ENCODE peak calls at places on chromosome 12, in seven cellular contexts. One of them, this sample, is unnamed.

GRCh38 chr12:30792648-30793499 is 38.1 kb upstream of the CAPRIN2 start:
- DNase-seq in K562: no peak
- DNase-seq in HepG2: peak; percentile 18
- DNase-seq in endothelial cell of umbilical vein: peak; percentile 31
- DNase-seq in SK-N-SH: no peak
- DNase-seq in H1: no peak
- DNase-seq in GM12878: no peak
- DNase-seq in this sample: peak; percentile 45

GRCh38 chr12:12070674-12071661 is at the start of gene BCL2L14:
- DNase-seq in H1: no peak
- DNase-seq in K562: no peak
- DNase-seq in GM12878: peak; percentile 36
- DNase-seq in HepG2: peak; percentile 59
- DNase-seq in endothelial cell of umbilical vein: no peak
- DNase-seq in SK-N-SH: no peak
- DNase-seq in this sample: no peak

GRCh38 chr12:124543052-124543590 is 24.3 kb downstream of the NCOR2 start:
- DNase-seq in SK-N-SH: peak; percentile 86
- DNase-seq in HepG2: no peak
- DNase-seq in endothelial cell of umbilical vein: no peak
- DNase-seq in GM12878: no peak
- DNase-seq in H1: no peak
- DNase-seq in K562: no peak
- DNase-seq in this sample: no peak

GRCh38 chr12:53427905-53428594 is 4.4 kb downstream of the AMHR2 start:
- DNase-seq in endothelial cell of umbilical vein: no peak
- DNase-seq in H1: no peak
- DNase-seq in GM12878: no peak
- DNase-seq in K562: peak; percentile 38
- DNase-seq in SK-N-SH: no peak
- DNase-seq in HepG2: no peak
- DNase-seq in this sample: peak; percentile 80

GRCh38 chr12:84497819-84498218 is 414.8 kb downstream of the SLC6A15 start:
- DNase-seq in GM12878: no peak
- DNase-seq in SK-N-SH: no peak
- DNase-seq in endothelial cell of umbilical vein: peak; percentile 7
- DNase-seq in K562: no peak
- DNase-seq in H1: no peak
- DNase-seq in HepG2: peak; percentile 15
- DNase-seq in this sample: peak; percentile 16

GRCh38 chr12:848519-849191 is 96.3 kb downstream of the WNK1 start:
- DNase-seq in H1: no peak
- DNase-seq in SK-N-SH: no peak
- DNase-seq in GM12878: no peak
- DNase-seq in K562: no peak
- DNase-seq in HepG2: no peak
- DNase-seq in endothelial cell of umbilical vein: peak; percentile 23
- DNase-seq in this sample: no peak

GRCh38 chr12:1201030-1201429 is 210.0 kb downstream of the ERC1 start:
- DNase-seq in GM12878: no peak
- DNase-seq in K562: no peak
- DNase-seq in endothelial cell of umbilical vein: no peak
- DNase-seq in SK-N-SH: no peak
- DNase-seq in HepG2: no peak
- DNase-seq in H1: no peak
- DNase-seq in this sample: no peak

GRCh38 chr12:82866227-82866803 is 179.6 kb downstream of the TMTC2 start:
- DNase-seq in endothelial cell of umbilical vein: no peak
- DNase-seq in K562: no peak
- DNase-seq in SK-N-SH: no peak
- DNase-seq in GM12878: no peak
- DNase-seq in HepG2: no peak
- DNase-seq in H1: no peak
- DNase-seq in this sample: no peak

GRCh38 chr12:54262403-54262925 is 17.5 kb downstream of the CBX5 start:
- DNase-seq in endothelial cell of umbilical vein: peak; percentile 54
- DNase-seq in SK-N-SH: no peak
- DNase-seq in HepG2: no peak
- DNase-seq in K562: peak; percentile 74
- DNase-seq in GM12878: no peak
- DNase-seq in H1: no peak
- DNase-seq in this sample: no peak

GRCh38 chr12:127363392-127363791 is 903.6 kb upstream of the TMEM132C start:
- DNase-seq in SK-N-SH: no peak
- DNase-seq in endothelial cell of umbilical vein: no peak
- DNase-seq in GM12878: no peak
- DNase-seq in H1: no peak
- DNase-seq in HepG2: no peak
- DNase-seq in K562: peak; percentile 47
- DNase-seq in this sample: peak; percentile 22

GRCh38 chr12:30877110-30877875 is 49.3 kb upstream of the TSPAN11 start:
- DNase-seq in GM12878: no peak
- DNase-seq in endothelial cell of umbilical vein: no peak
- DNase-seq in HepG2: no peak
- DNase-seq in H1: no peak
- DNase-seq in K562: no peak
- DNase-seq in SK-N-SH: no peak
- DNase-seq in this sample: no peak

GRCh38 chr12:101782544-101782855 is 43.2 kb upstream of the SYCP3 start:
- DNase-seq in endothelial cell of umbilical vein: no peak
- DNase-seq in H1: no peak
- DNase-seq in GM12878: no peak
- DNase-seq in SK-N-SH: no peak
- DNase-seq in HepG2: no peak
- DNase-seq in K562: no peak
- DNase-seq in this sample: no peak

GRCh38 chr12:27966870-27967269 is 5.7 kb downstream of the PTHLH start:
- DNase-seq in GM12878: no peak
- DNase-seq in K562: peak; percentile 71
- DNase-seq in H1: no peak
- DNase-seq in SK-N-SH: no peak
- DNase-seq in HepG2: peak; percentile 20
- DNase-seq in endothelial cell of umbilical vein: peak; percentile 91
- DNase-seq in this sample: peak; percentile 82

GRCh38 chr12:105262461-105263184 is 26.6 kb upstream of the APPL2 start:
- DNase-seq in endothelial cell of umbilical vein: no peak
- DNase-seq in GM12878: no peak
- DNase-seq in K562: no peak
- DNase-seq in HepG2: no peak
- DNase-seq in H1: no peak
- DNase-seq in SK-N-SH: no peak
- DNase-seq in this sample: no peak

GRCh38 chr12:48349471-48349870 is 1.2 kb downstream of the ZNF641 start:
- DNase-seq in SK-N-SH: no peak
- DNase-seq in K562: no peak
- DNase-seq in H1: no peak
- DNase-seq in HepG2: no peak
- DNase-seq in GM12878: no peak
- DNase-seq in endothelial cell of umbilical vein: peak; percentile 19
- DNase-seq in this sample: no peak
- TF ChIP-seq MAX in SK-N-SH: no peak
- TF ChIP-seq MAX in K562: no peak
- TF ChIP-seq MAX in H1: no peak
- TF ChIP-seq MAX in HepG2: no peak
- TF ChIP-seq MAX in GM12878: no peak
- TF ChIP-seq MAX in endothelial cell of umbilical vein: no peak
- TF ChIP-seq MAX in this sample: no peak

DNA sequence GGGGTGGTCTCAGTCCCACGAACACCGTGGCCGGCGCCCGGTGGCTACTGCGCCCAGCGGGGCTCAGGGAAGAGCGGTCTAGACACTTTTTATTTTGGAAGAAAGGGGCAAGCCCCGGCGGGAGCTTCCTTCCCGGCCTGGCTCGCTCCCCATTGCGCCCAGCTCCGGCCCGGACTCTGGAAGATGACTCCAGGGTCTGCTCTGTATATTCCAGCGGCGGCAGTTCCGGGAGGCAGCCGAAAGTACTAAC is 225.1 kb upstream of the CRY1 start:
- DNase-seq in HepG2: no peak
- DNase-seq in K562: no peak
- DNase-seq in endothelial cell of umbilical vein: no peak
- DNase-seq in SK-N-SH: no peak
- DNase-seq in H1: no peak
- DNase-seq in GM12878: no peak
- DNase-seq in this sample: no peak
- H3K9ac ChIP-seq in HepG2: peak overlapping the region; percentile 60
- H3K9ac ChIP-seq in K562: peak overlapping the region; percentile 19
- H3K9ac ChIP-seq in endothelial cell of umbilical vein: no peak overlapping the region
- H3K9ac ChIP-seq in SK-N-SH: no peak overlapping the region
- H3K9ac ChIP-seq in H1: no peak overlapping the region
- H3K9ac ChIP-seq in GM12878: no peak overlapping the region
- H3K9ac ChIP-seq in this sample: peak overlapping the region; percentile 65

GRCh38 chr12:48451372-48451771 is 21.0 kb upstream of the ANP32D start:
- DNase-seq in H1: no peak
- DNase-seq in endothelial cell of umbilical vein: no peak
- DNase-seq in SK-N-SH: no peak
- DNase-seq in K562: no peak
- DNase-seq in HepG2: no peak
- DNase-seq in GM12878: no peak
- DNase-seq in this sample: no peak

GRCh38 chr12:48459259-48459658 is 13.1 kb upstream of the ANP32D start:
- DNase-seq in endothelial cell of umbilical vein: no peak
- DNase-seq in GM12878: no peak
- DNase-seq in H1: no peak
- DNase-seq in K562: peak; percentile 55
- DNase-seq in HepG2: no peak
- DNase-seq in SK-N-SH: no peak
- DNase-seq in this sample: no peak

GRCh38 chr12:48455116-48455515 is 17.2 kb upstream of the ANP32D start:
- DNase-seq in SK-N-SH: no peak
- DNase-seq in K562: no peak
- DNase-seq in endothelial cell of umbilical vein: no peak
- DNase-seq in GM12878: no peak
- DNase-seq in HepG2: no peak
- DNase-seq in H1: no peak
- DNase-seq in this sample: no peak

DNA sequence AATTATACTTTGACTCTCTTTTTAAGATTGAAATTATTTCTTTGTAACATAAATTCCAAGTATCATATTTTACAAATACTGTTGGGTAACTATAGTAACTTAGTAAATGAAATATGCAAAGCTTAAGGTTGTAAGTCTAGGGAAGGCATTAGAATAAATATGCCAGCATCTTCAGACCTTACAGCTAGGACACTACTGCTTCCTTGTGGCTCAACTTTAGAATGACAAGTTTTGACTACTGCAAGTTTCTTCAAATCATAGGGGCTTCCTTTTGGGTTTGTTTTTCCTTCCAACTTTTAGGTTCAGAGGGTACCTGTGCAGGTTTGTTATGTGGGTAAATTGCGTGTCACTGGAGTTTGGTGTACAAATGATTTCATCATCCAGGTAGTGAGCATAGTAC is 17.7 kb upstream of the ANP32D start:
- DNase-seq in GM12878: no peak
- DNase-seq in K562: peak; percentile 47
- DNase-seq in endothelial cell of umbilical vein: peak; percentile 59
- DNase-seq in SK-N-SH: no peak
- DNase-seq in HepG2: peak; percentile 5
- DNase-seq in H1: no peak
- DNase-seq in this sample: peak; percentile 31
- TF ChIP-seq CTCF in GM12878: peak; percentile 13
- TF ChIP-seq CTCF in K562: peak; percentile 77
- TF ChIP-seq CTCF in endothelial cell of umbilical vein: peak; percentile 30
- TF ChIP-seq CTCF in SK-N-SH: peak; percentile 53
- TF ChIP-seq CTCF in HepG2: peak; percentile 52
- TF ChIP-seq CTCF in H1: peak; percentile 52
- TF ChIP-seq CTCF in this sample: peak; percentile 60

GRCh38 chr12:24534632-24535031 is 414.3 kb downstream of the BCAT1 start:
- DNase-seq in H1: no peak
- DNase-seq in GM12878: no peak
- DNase-seq in SK-N-SH: no peak
- DNase-seq in K562: no peak
- DNase-seq in HepG2: no peak
- DNase-seq in endothelial cell of umbilical vein: no peak
- DNase-seq in this sample: no peak
- TF ChIP-seq MAX in H1: no peak
- TF ChIP-seq MAX in GM12878: no peak
- TF ChIP-seq MAX in SK-N-SH: no peak
- TF ChIP-seq MAX in K562: no peak
- TF ChIP-seq MAX in HepG2: no peak
- TF ChIP-seq MAX in endothelial cell of umbilical vein: no peak
- TF ChIP-seq MAX in this sample: no peak

GRCh38 chr12:43267782-43268181 is 284.2 kb downstream of the ADAMTS20 start:
- DNase-seq in HepG2: no peak
- DNase-seq in SK-N-SH: no peak
- DNase-seq in H1: no peak
- DNase-seq in K562: no peak
- DNase-seq in GM12878: no peak
- DNase-seq in endothelial cell of umbilical vein: peak; percentile 92
- DNase-seq in this sample: no peak

GRCh38 chr12:43273467-43273866 is 278.5 kb downstream of the ADAMTS20 start:
- DNase-seq in endothelial cell of umbilical vein: peak; percentile 59
- DNase-seq in HepG2: no peak
- DNase-seq in K562: no peak
- DNase-seq in SK-N-SH: no peak
- DNase-seq in GM12878: no peak
- DNase-seq in H1: no peak
- DNase-seq in this sample: no peak

DNA sequence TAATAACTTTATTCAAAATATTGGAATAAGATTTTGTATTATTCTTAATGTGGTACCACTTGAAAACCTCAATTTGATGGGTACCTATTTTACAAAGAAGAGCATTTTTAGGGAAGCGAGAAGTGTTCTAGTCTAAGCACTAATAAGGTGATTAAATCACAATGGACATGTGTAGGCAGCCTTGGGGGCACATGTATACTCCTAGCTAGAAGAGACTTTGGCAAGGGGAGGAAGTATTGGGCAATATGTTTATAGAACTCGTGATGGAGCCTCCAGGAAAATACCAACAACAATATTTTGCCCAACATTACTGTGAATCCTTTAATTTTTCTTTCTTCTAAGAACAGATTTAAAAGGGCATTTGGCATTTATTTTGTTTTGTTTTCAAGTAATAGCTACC is 280.3 kb downstream of the ADAMTS20 start:
- DNase-seq in HepG2: no peak
- DNase-seq in H1: no peak
- DNase-seq in K562: no peak
- DNase-seq in SK-N-SH: no peak
- DNase-seq in GM12878: no peak
- DNase-seq in endothelial cell of umbilical vein: no peak
- DNase-seq in this sample: no peak
- H3K9ac ChIP-seq in HepG2: no peak overlapping the region
- H3K9ac ChIP-seq in H1: no peak overlapping the region
- H3K9ac ChIP-seq in K562: no peak overlapping the region
- H3K9ac ChIP-seq in SK-N-SH: no peak overlapping the region
- H3K9ac ChIP-seq in GM12878: no peak overlapping the region
- H3K9ac ChIP-seq in endothelial cell of umbilical vein: no peak overlapping the region
- H3K9ac ChIP-seq in this sample: no peak overlapping the region

DNA sequence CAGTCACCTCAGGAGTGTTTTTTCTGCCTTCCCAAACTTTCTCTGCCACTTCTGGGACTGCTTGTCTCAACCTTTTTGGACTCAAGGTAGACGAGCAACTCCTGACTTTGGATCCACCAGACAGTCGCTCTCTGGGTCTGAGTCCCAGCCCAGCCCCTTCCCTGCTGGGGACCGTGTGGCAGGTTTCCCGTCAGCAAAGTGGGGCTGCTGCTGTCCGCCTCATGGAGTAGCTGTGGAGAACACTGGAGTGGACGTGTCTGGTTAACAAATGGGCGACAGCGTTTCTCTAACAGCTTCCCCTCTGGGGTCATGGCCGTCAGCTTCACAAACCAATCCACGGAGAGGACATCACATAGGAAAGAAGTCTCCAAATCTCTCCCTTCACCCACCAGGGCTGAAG is 54.8 kb downstream of the KCTD10 start:
- DNase-seq in endothelial cell of umbilical vein: no peak
- DNase-seq in HepG2: no peak
- DNase-seq in GM12878: no peak
- DNase-seq in H1: no peak
- DNase-seq in K562: no peak
- DNase-seq in SK-N-SH: no peak
- DNase-seq in this sample: no peak
- TF ChIP-seq CTCF in endothelial cell of umbilical vein: no peak
- TF ChIP-seq CTCF in HepG2: no peak
- TF ChIP-seq CTCF in GM12878: no peak
- TF ChIP-seq CTCF in H1: no peak
- TF ChIP-seq CTCF in K562: no peak
- TF ChIP-seq CTCF in SK-N-SH: no peak
- TF ChIP-seq CTCF in this sample: no peak